ENCODE peak calls at places on chromosomes 6 and 20, in four cellular contexts. One of them, this sample, is unnamed.

GRCh38 chr6:119446623-119447008 is 97.1 kb upstream of the MAN1A1 start:
- DNase-seq in GM12878: no peak
- DNase-seq in K562: peak
- DNase-seq in HepG2: no peak
- DNase-seq in this sample: no peak

GRCh38 chr6:113182370-113183141 is 674.6 kb upstream of the MARCKS start:
- DNase-seq in HepG2: peak
- DNase-seq in GM12878: no peak
- DNase-seq in K562: no peak
- DNase-seq in this sample: no peak

GRCh38 chr20:10540636-10541493 is 105.8 kb downstream of the SLX4IP start:
- DNase-seq in HepG2: peak
- DNase-seq in K562: no peak
- DNase-seq in GM12878: no peak
- DNase-seq in this sample: no peak

GRCh38 chr6:79525272-79526100 is 11.7 kb downstream of the LCA5 start:
- DNase-seq in HepG2: peak
- DNase-seq in K562: peak
- DNase-seq in GM12878: no peak
- DNase-seq in this sample: no peak

GRCh38 chr20:37727247-37727956 is 33.6 kb downstream of the CTNNBL1 start:
- DNase-seq in K562: no peak
- DNase-seq in HepG2: peak
- DNase-seq in GM12878: no peak
- DNase-seq in this sample: no peak

GRCh38 chr6:146339716-146340115 is 203.9 kb upstream of the RAB32 start:
- DNase-seq in K562: no peak
- DNase-seq in GM12878: no peak
- DNase-seq in HepG2: no peak
- DNase-seq in this sample: no peak

GRCh38 chr6:85561750-85562357 is 31.8 kb downstream of the SNX14 start:
- DNase-seq in HepG2: no peak
- DNase-seq in K562: no peak
- DNase-seq in GM12878: no peak
- DNase-seq in this sample: no peak

GRCh38 chr6:79072640-79073181 is 5.3 kb downstream of the PHIP start:
- DNase-seq in HepG2: no peak
- DNase-seq in GM12878: no peak
- DNase-seq in K562: no peak
- DNase-seq in this sample: no peak

GRCh38 chr6:147279423-147279822 is 75.2 kb downstream of the STXBP5 start:
- DNase-seq in GM12878: no peak
- DNase-seq in HepG2: no peak
- DNase-seq in K562: no peak
- DNase-seq in this sample: no peak

GRCh38 chr6:142947702-142948480 is 2.9 kb upstream of the HIVEP2 start:
- DNase-seq in K562: no peak
- DNase-seq in HepG2: no peak
- DNase-seq in GM12878: no peak
- DNase-seq in this sample: no peak

GRCh38 chr20:33999025-33999629 is 5.4 kb downstream of the RALY start:
- DNase-seq in GM12878: no peak
- DNase-seq in K562: no peak
- DNase-seq in HepG2: no peak
- DNase-seq in this sample: no peak

GRCh38 chr6:121811106-121811505 is 375.7 kb downstream of the GJA1 start:
- DNase-seq in K562: no peak
- DNase-seq in GM12878: no peak
- DNase-seq in HepG2: no peak
- DNase-seq in this sample: no peak
- TF ChIP-seq BHLHE40 in K562: no peak
- TF ChIP-seq BHLHE40 in GM12878: no peak
- TF ChIP-seq BHLHE40 in HepG2: no peak
- TF ChIP-seq BHLHE40 in this sample: no peak

GRCh38 chr20:4694076-4694475 is 27.6 kb upstream of the PRND start:
- DNase-seq in HepG2: no peak
- DNase-seq in K562: no peak
- DNase-seq in GM12878: no peak
- DNase-seq in this sample: no peak
- TF ChIP-seq TARDBP in HepG2: no peak
- TF ChIP-seq TARDBP in K562: no peak
- TF ChIP-seq TARDBP in GM12878: no peak
- TF ChIP-seq TARDBP in this sample: no peak

DNA sequence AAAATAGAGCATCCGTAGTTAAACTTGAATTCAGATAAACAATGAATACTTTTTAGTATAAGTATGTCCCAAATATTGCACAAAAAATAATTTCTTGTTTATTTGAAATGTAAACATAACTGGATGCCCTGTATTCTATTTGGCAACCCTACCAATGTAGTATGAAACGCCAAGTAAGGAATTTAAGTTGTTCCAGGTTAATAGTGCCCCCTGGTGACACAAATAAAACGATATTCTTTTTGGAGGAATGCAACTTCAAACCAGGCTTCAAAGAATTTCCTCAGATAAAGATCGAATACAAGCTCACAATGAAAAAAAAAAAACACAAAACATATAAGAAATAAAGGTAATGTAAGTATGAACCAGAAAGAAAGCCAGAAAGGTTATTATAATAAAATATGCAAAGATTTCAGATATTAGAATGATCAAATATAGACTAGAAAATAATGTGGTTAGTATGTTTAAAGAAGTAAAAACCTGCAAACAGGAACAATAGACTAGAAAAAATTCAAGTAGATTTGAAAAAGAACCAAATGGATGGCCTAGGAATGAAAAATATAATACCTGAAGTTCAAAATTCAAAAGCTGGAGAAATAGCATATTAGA is 18.4 kb upstream of the AKAP7 start:
- DNase-seq in HepG2: peak
- DNase-seq in K562: peak
- DNase-seq in GM12878: no peak
- DNase-seq in this sample: peak
- TF ChIP-seq FOXM1 in HepG2: no peak
- TF ChIP-seq FOXM1 in K562: no peak
- TF ChIP-seq FOXM1 in GM12878: no peak
- TF ChIP-seq FOXM1 in this sample: no peak

GRCh38 chr20:57980526-57980925 is 247.9 kb downstream of the ANKRD60 start:
- DNase-seq in GM12878: no peak
- DNase-seq in HepG2: no peak
- DNase-seq in K562: no peak
- DNase-seq in this sample: no peak
- TF ChIP-seq BHLHE40 in GM12878: no peak
- TF ChIP-seq BHLHE40 in HepG2: no peak
- TF ChIP-seq BHLHE40 in K562: no peak
- TF ChIP-seq BHLHE40 in this sample: no peak

GRCh38 chr20:46040902-46041535 is 12.0 kb downstream of the SLC12A5 start:
- DNase-seq in HepG2: peak
- DNase-seq in GM12878: no peak
- DNase-seq in K562: peak
- DNase-seq in this sample: peak
- TF ChIP-seq TARDBP in HepG2: peak
- TF ChIP-seq TARDBP in GM12878: no peak
- TF ChIP-seq TARDBP in K562: no peak
- TF ChIP-seq TARDBP in this sample: no peak